ENCODE peak calls at places on chromosomes 4 and X, in ten cellular contexts. One of them, this sample, is unnamed.

GRCh38 chr4:169096221-169096620 is 86.2 kb upstream of the CBR4 start:
- DNase-seq in GM23338: no peak
- DNase-seq in activated T-helper 1 cell treated with anti-CD3 and anti-CD28 coated beads, Interleukin-2, amount 50 U/mL, for 16 hours: no peak
- DNase-seq in anterior cingulate cortex: no peak
- DNase-seq in stimulated activated CD8-positive, alpha-beta memory T cell treated with anti-CD3 and anti-CD28 coated beads, Interleukin-4, amount 100 ng/mL, for 24 hours: no peak
- DNase-seq in SW 1271: no peak
- DNase-seq in Caki2: no peak
- DNase-seq in breast epithelium: no peak
- DNase-seq in AG04450: no peak
- DNase-seq in EL: no peak
- DNase-seq in this sample: no peak

GRCh38 chr4:153880983-153881382 is 92.1 kb upstream of the SFRP2 start:
- DNase-seq in EL: no peak
- DNase-seq in anterior cingulate cortex: no peak
- DNase-seq in stimulated activated CD8-positive, alpha-beta memory T cell treated with anti-CD3 and anti-CD28 coated beads, Interleukin-4, amount 100 ng/mL, for 24 hours: no peak
- DNase-seq in Caki2: no peak
- DNase-seq in SW 1271: no peak
- DNase-seq in AG04450: no peak
- DNase-seq in activated T-helper 1 cell treated with anti-CD3 and anti-CD28 coated beads, Interleukin-2, amount 50 U/mL, for 16 hours: no peak
- DNase-seq in GM23338: peak
- DNase-seq in breast epithelium: no peak
- DNase-seq in this sample: no peak

GRCh38 chrX:31223817-31224216 is 152.0 kb upstream of the FTHL17 start:
- DNase-seq in GM23338: no peak
- DNase-seq in SW 1271: no peak
- DNase-seq in Caki2: no peak
- DNase-seq in anterior cingulate cortex: no peak
- DNase-seq in EL: peak
- DNase-seq in AG04450: no peak
- DNase-seq in stimulated activated CD8-positive, alpha-beta memory T cell treated with anti-CD3 and anti-CD28 coated beads, Interleukin-4, amount 100 ng/mL, for 24 hours: no peak
- DNase-seq in breast epithelium: no peak
- DNase-seq in activated T-helper 1 cell treated with anti-CD3 and anti-CD28 coated beads, Interleukin-2, amount 50 U/mL, for 16 hours: no peak
- DNase-seq in this sample: no peak

GRCh38 chr4:4395849-4396627 is 9.1 kb downstream of the NSG1 start:
- DNase-seq in anterior cingulate cortex: peak
- DNase-seq in GM23338: peak
- DNase-seq in AG04450: peak
- DNase-seq in activated T-helper 1 cell treated with anti-CD3 and anti-CD28 coated beads, Interleukin-2, amount 50 U/mL, for 16 hours: no peak
- DNase-seq in Caki2: no peak
- DNase-seq in breast epithelium: no peak
- DNase-seq in SW 1271: no peak
- DNase-seq in EL: no peak
- DNase-seq in stimulated activated CD8-positive, alpha-beta memory T cell treated with anti-CD3 and anti-CD28 coated beads, Interleukin-4, amount 100 ng/mL, for 24 hours: no peak
- DNase-seq in this sample: no peak

GRCh38 chr4:134202557-134202956 is 968 bp upstream of the PABPC4L start:
- DNase-seq in SW 1271: no peak
- DNase-seq in breast epithelium: no peak
- DNase-seq in AG04450: no peak
- DNase-seq in stimulated activated CD8-positive, alpha-beta memory T cell treated with anti-CD3 and anti-CD28 coated beads, Interleukin-4, amount 100 ng/mL, for 24 hours: no peak
- DNase-seq in EL: peak
- DNase-seq in anterior cingulate cortex: no peak
- DNase-seq in Caki2: peak
- DNase-seq in GM23338: no peak
- DNase-seq in activated T-helper 1 cell treated with anti-CD3 and anti-CD28 coated beads, Interleukin-2, amount 50 U/mL, for 16 hours: no peak
- DNase-seq in this sample: no peak

GRCh38 chr4:133178960-133179359 is 29.9 kb downstream of the PCDH10 start:
- DNase-seq in activated T-helper 1 cell treated with anti-CD3 and anti-CD28 coated beads, Interleukin-2, amount 50 U/mL, for 16 hours: no peak
- DNase-seq in GM23338: no peak
- DNase-seq in breast epithelium: no peak
- DNase-seq in Caki2: no peak
- DNase-seq in stimulated activated CD8-positive, alpha-beta memory T cell treated with anti-CD3 and anti-CD28 coated beads, Interleukin-4, amount 100 ng/mL, for 24 hours: no peak
- DNase-seq in anterior cingulate cortex: no peak
- DNase-seq in SW 1271: no peak
- DNase-seq in AG04450: no peak
- DNase-seq in EL: no peak
- DNase-seq in this sample: no peak

GRCh38 chr4:36321176-36321575 is 39.8 kb downstream of the DTHD1 start:
- DNase-seq in AG04450: no peak
- DNase-seq in stimulated activated CD8-positive, alpha-beta memory T cell treated with anti-CD3 and anti-CD28 coated beads, Interleukin-4, amount 100 ng/mL, for 24 hours: no peak
- DNase-seq in GM23338: no peak
- DNase-seq in anterior cingulate cortex: no peak
- DNase-seq in Caki2: no peak
- DNase-seq in breast epithelium: no peak
- DNase-seq in EL: no peak
- DNase-seq in SW 1271: no peak
- DNase-seq in activated T-helper 1 cell treated with anti-CD3 and anti-CD28 coated beads, Interleukin-2, amount 50 U/mL, for 16 hours: no peak
- DNase-seq in this sample: no peak

GRCh38 chr4:90799895-90800294 is 672.7 kb downstream of the CCSER1 start:
- DNase-seq in activated T-helper 1 cell treated with anti-CD3 and anti-CD28 coated beads, Interleukin-2, amount 50 U/mL, for 16 hours: no peak
- DNase-seq in stimulated activated CD8-positive, alpha-beta memory T cell treated with anti-CD3 and anti-CD28 coated beads, Interleukin-4, amount 100 ng/mL, for 24 hours: no peak
- DNase-seq in Caki2: no peak
- DNase-seq in EL: no peak
- DNase-seq in anterior cingulate cortex: no peak
- DNase-seq in AG04450: no peak
- DNase-seq in SW 1271: no peak
- DNase-seq in breast epithelium: no peak
- DNase-seq in GM23338: no peak
- DNase-seq in this sample: no peak

GRCh38 chrX:15512401-15512965 is 11.9 kb downstream of the BMX start:
- DNase-seq in activated T-helper 1 cell treated with anti-CD3 and anti-CD28 coated beads, Interleukin-2, amount 50 U/mL, for 16 hours: no peak
- DNase-seq in AG04450: no peak
- DNase-seq in stimulated activated CD8-positive, alpha-beta memory T cell treated with anti-CD3 and anti-CD28 coated beads, Interleukin-4, amount 100 ng/mL, for 24 hours: no peak
- DNase-seq in Caki2: no peak
- DNase-seq in anterior cingulate cortex: no peak
- DNase-seq in EL: no peak
- DNase-seq in SW 1271: no peak
- DNase-seq in breast epithelium: no peak
- DNase-seq in GM23338: no peak
- DNase-seq in this sample: no peak

GRCh38 chr4:120057416-120057815 is 9.2 kb downstream of the MAD2L1 start:
- DNase-seq in EL: no peak
- DNase-seq in SW 1271: no peak
- DNase-seq in anterior cingulate cortex: no peak
- DNase-seq in AG04450: no peak
- DNase-seq in Caki2: no peak
- DNase-seq in stimulated activated CD8-positive, alpha-beta memory T cell treated with anti-CD3 and anti-CD28 coated beads, Interleukin-4, amount 100 ng/mL, for 24 hours: no peak
- DNase-seq in GM23338: no peak
- DNase-seq in breast epithelium: no peak
- DNase-seq in activated T-helper 1 cell treated with anti-CD3 and anti-CD28 coated beads, Interleukin-2, amount 50 U/mL, for 16 hours: no peak
- DNase-seq in this sample: no peak

GRCh38 chr4:112515278-112516075 is 503 bp downstream of the NEUROG2 start:
- DNase-seq in GM23338: peak
- DNase-seq in AG04450: no peak
- DNase-seq in SW 1271: no peak
- DNase-seq in activated T-helper 1 cell treated with anti-CD3 and anti-CD28 coated beads, Interleukin-2, amount 50 U/mL, for 16 hours: no peak
- DNase-seq in Caki2: peak
- DNase-seq in EL: peak
- DNase-seq in anterior cingulate cortex: no peak
- DNase-seq in stimulated activated CD8-positive, alpha-beta memory T cell treated with anti-CD3 and anti-CD28 coated beads, Interleukin-4, amount 100 ng/mL, for 24 hours: no peak
- DNase-seq in breast epithelium: no peak
- DNase-seq in this sample: no peak

This sample was measured in glomerular endothelial cell.